ENCODE peak calls at places on chromosome 5, in nine cellular contexts. X is ELR; Y is cardiac fibroblast; J is frontal cortex; N is naive B cell; Z is stimulated activated CD8-positive, alpha-beta memory T cell treated with anti-CD3 and anti-CD28 coated beads, Interleukin-7, amount 100 ng/mL, for 24 hours; L is progenitor cell of endocrine pancreas; D is NAMALWA; H is SW480. K is an unnamed sample.

GRCh38 chr5:763998-764781 is 20.3 kb downstream of the ZDHHC11B start:
- DNase-seq in D (no peak), Z (no peak), X (no peak), L (no peak), J (no peak), Y (no peak), H (no peak), N (no peak), K (no peak)

GRCh38 chr5:11324521-11325289 is 563.7 kb upstream of the DAP start:
- DNase-seq in N (no peak), H (no peak), L (no peak), Y (no peak), J (no peak), X (no peak), D (no peak), Z (no peak), K (no peak)

GRCh38 chr5:155260798-155261197 is 247.2 kb downstream of the KIF4B start:
- DNase-seq in H (peak), X (peak), Z (no peak), D (peak), J (no peak), N (no peak), Y (no peak), L (no peak), K (no peak)

GRCh38 chr5:26889810-26890209 is 148.6 kb downstream of the CDH9 start:
- DNase-seq in J (no peak), N (no peak), Y (no peak), H (no peak), Z (no peak), X (no peak), D (no peak), L (no peak), K (no peak)

GRCh38 chr5:52491829-52492217 is 295.9 kb upstream of the ITGA1 start:
- DNase-seq in H (no peak), J (no peak), Z (no peak), X (no peak), L (no peak), D (no peak), Y (no peak), N (no peak), K (no peak)

GRCh38 chr5:173232499-173233346 is 2.3 kb downstream of the NKX2-5 start:
- DNase-seq in Y (no peak), L (no peak), H (no peak), X (no peak), D (no peak), Z (no peak), J (no peak), N (no peak), K (no peak)

GRCh38 chr5:150636391-150637244 is 3.8 kb upstream of the SYNPO start:
- DNase-seq in H (peak), Y (peak), N (no peak), L (no peak), X (peak), D (no peak), Z (no peak), J (no peak), K (no peak)

GRCh38 chr5:140311011-140311467 is 8.1 kb upstream of the PFDN1 start:
- DNase-seq in Y (peak), Z (no peak), L (no peak), X (peak), D (no peak), H (peak), J (no peak), N (no peak), K (no peak)

GRCh38 chr5:123807177-123807900 is 295.4 kb downstream of the CSNK1G3 start:
- DNase-seq in X (no peak), J (no peak), L (no peak), D (no peak), Z (no peak), H (peak), N (no peak), Y (no peak), K (no peak)

GRCh38 chr5:172641359-172642045 is 439 bp downstream of the NEURL1B start:
- DNase-seq in X (peak), Z (no peak), L (no peak), D (no peak), N (no peak), Y (no peak), H (peak), J (no peak), K (no peak)

GRCh38 chr5:39648539-39649200 is 223.9 kb upstream of the DAB2 start:
- DNase-seq in X (peak), N (no peak), Y (peak), D (no peak), Z (no peak), J (no peak), L (no peak), H (peak), K (no peak)

GRCh38 chr5:82815871-82816270 is 261.3 kb downstream of the TMEM167A start:
- DNase-seq in H (no peak), N (no peak), Y (peak), L (no peak), J (no peak), X (no peak), Z (no peak), D (no peak), K (no peak)

GRCh38 chr5:1840071-1840547 is 38.9 kb downstream of the NDUFS6 start:
- DNase-seq in D (no peak), Z (no peak), X (no peak), Y (no peak), N (no peak), J (no peak), H (no peak), L (no peak), K (no peak)

GRCh38 chr5:26553079-26553478 is 485.3 kb downstream of the CDH9 start:
- DNase-seq in D (no peak), J (no peak), H (peak), L (no peak), Z (no peak), Y (no peak), X (peak), N (no peak), K (no peak)

GRCh38 chr5:179255527-179256228 is 89.6 kb downstream of the ADAMTS2 start:
- DNase-seq in Z (no peak), L (no peak), J (no peak), X (no peak), N (no peak), Y (no peak), D (no peak), H (no peak), K (no peak)

GRCh38 chr5:144232285-144232684 is 61.6 kb downstream of the KCTD16 start:
- DNase-seq in L (no peak), X (no peak), J (no peak), D (no peak), H (no peak), N (no peak), Y (no peak), Z (no peak), K (no peak)

GRCh38 chr5:158119852-158120708 is 261.1 kb upstream of the CLINT1 start:
- DNase-seq in N (no peak), Y (peak), J (no peak), H (no peak), Z (no peak), L (no peak), X (peak), D (no peak), K (no peak)

GRCh38 chr5:141882594-141883183 is 4.5 kb upstream of the PCDH1 start:
- DNase-seq in H (no peak), N (no peak), J (no peak), Z (no peak), Y (no peak), X (no peak), L (no peak), D (no peak), K (no peak)

GRCh38 chr5:174794941-174795672 is 70.7 kb downstream of the MSX2 start:
- DNase-seq in X (no peak), Y (no peak), H (no peak), D (peak), N (no peak), Z (no peak), J (no peak), L (no peak), K (no peak)

GRCh38 chr5:80125022-80125961 is 90.1 kb downstream of the THBS4 start:
- DNase-seq in Y (no peak), X (no peak), D (peak), N (peak), H (no peak), Z (no peak), L (no peak), J (no peak), K (no peak)

GRCh38 chr5:54309751-54310432 is 481 bp downstream of the ARL15 start:
- DNase-seq in D (peak), X (peak), L (peak), N (peak), Z (no peak), J (peak), H (peak), Y (peak), K (no peak)

GRCh38 chr5:145924849-145925248 is 11.5 kb upstream of the SH3RF2 start:
- DNase-seq in Y (no peak), N (no peak), D (no peak), L (no peak), X (no peak), J (no peak), Z (no peak), H (no peak), K (no peak)

GRCh38 chr5:154517181-154517580 is 39.2 kb upstream of the HAND1 start:
- DNase-seq in Y (no peak), X (no peak), L (no peak), H (no peak), Z (no peak), D (no peak), N (no peak), J (no peak), K (no peak)

GRCh38 chr5:2335727-2336515 is 415.6 kb downstream of the IRX2 start:
- DNase-seq in N (no peak), J (no peak), H (no peak), X (no peak), D (no peak), L (no peak), Z (no peak), Y (no peak), K (no peak)